ENCODE peak calls at places on chromosome 1, in seven cellular contexts. M is CD8-positive, alpha-beta T cell; W is coronary artery; U is tibial nerve; C is mesothelial cell of epicardium; B is brain microvascular endothelial cell; Z is uterus. R is an unnamed sample.

GRCh38 chr1:115912116-115912515 is 64.2 kb upstream of the SLC22A15 start:
- DNase-seq in C (no peak), W (no peak), U (no peak), B (no peak), M (no peak), Z (no peak), R (no peak)

GRCh38 chr1:207937204-207937603 is 26.3 kb upstream of the CD34 start:
- DNase-seq in Z (no peak), U (no peak), C (no peak), B (no peak), M (no peak), W (no peak), R (no peak)

GRCh38 chr1:152013664-152014237 is 20.1 kb upstream of the S100A10 start:
- DNase-seq in B (no peak), W (no peak), Z (no peak), M (peak; percentile 34), U (no peak), C (no peak), R (no peak)

GRCh38 chr1:108703939-108704338 is 8.8 kb upstream of the FNDC7 start:
- DNase-seq in Z (no peak), C (no peak), U (no peak), M (no peak), B (peak; percentile 32), W (no peak), R (no peak)

GRCh38 chr1:155160128-155160527 is 13.0 kb downstream of the KRTCAP2 start:
- DNase-seq in M (no peak), B (no peak), Z (no peak), U (no peak), W (peak; percentile 66), C (no peak), R (no peak)

GRCh38 chr1:226939439-226940028 is 560 bp upstream of the COQ8A start:
- DNase-seq in U (peak; percentile 44), W (peak; percentile 86), C (no peak), B (no peak), Z (peak; percentile 68), M (peak; percentile 74), R (no peak)

GRCh38 chr1:77655431-77655974 is 27.0 kb downstream of the ZZZ3 start:
- DNase-seq in Z (no peak), B (no peak), W (no peak), M (no peak), U (no peak), C (no peak), R (no peak)

GRCh38 chr1:92411511-92411910 is 75.2 kb downstream of the GFI1 start:
- DNase-seq in B (peak; percentile 53), U (no peak), C (no peak), M (no peak), W (no peak), Z (no peak), R (peak; percentile 13)

GRCh38 chr1:192067360-192067759 is 90.9 kb upstream of the RGS18 start:
- DNase-seq in C (no peak), Z (no peak), U (no peak), M (no peak), W (no peak), B (no peak), R (no peak)

GRCh38 chr1:156596426-156596825 is 4.8 kb downstream of the NAXE start:
- DNase-seq in U (no peak), B (no peak), W (no peak), M (no peak), C (no peak), Z (no peak), R (no peak)

GRCh38 chr1:212485895-212486590 is 53.3 kb downstream of the NENF start:
- DNase-seq in M (no peak), Z (no peak), B (peak; percentile 100), U (peak; percentile 38), W (no peak), C (no peak), R (peak; percentile 63)

GRCh38 chr1:91059157-91059556 is 37.3 kb upstream of the ZNF644 start:
- DNase-seq in B (no peak), M (no peak), C (no peak), U (no peak), W (no peak), Z (no peak), R (no peak)

GRCh38 chr1:8026976-8027747 is 1.1 kb upstream of the ERRFI1 start:
- DNase-seq in C (no peak), W (peak; percentile 84), Z (peak; percentile 46), M (no peak), U (no peak), B (peak; percentile 73), R (no peak)

GRCh38 chr1:149848340-149848771 is 51.0 kb upstream of the BOLA1 start:
- DNase-seq in C (no peak), M (no peak), B (no peak), U (peak; percentile 2), W (no peak), Z (no peak), R (no peak)

GRCh38 chr1:11156441-11156840 is 32.7 kb upstream of the ANGPTL7 start:
- DNase-seq in Z (no peak), M (no peak), U (no peak), B (no peak), C (no peak), W (no peak), R (no peak)

GRCh38 chr1:99697570-99697969 is 51.7 kb downstream of the PALMD start:
- DNase-seq in U (no peak), C (no peak), Z (no peak), W (no peak), M (no peak), B (no peak), R (no peak)

GRCh38 chr1:67711850-67712202 is 26.8 kb downstream of the GADD45A start:
- DNase-seq in B (no peak), M (no peak), U (no peak), Z (no peak), C (no peak), W (no peak), R (no peak)

GRCh38 chr1:176165573-176165972 is 41.5 kb downstream of the COP1 start:
- DNase-seq in M (no peak), Z (no peak), C (no peak), U (no peak), W (no peak), B (no peak), R (no peak)

DNA sequence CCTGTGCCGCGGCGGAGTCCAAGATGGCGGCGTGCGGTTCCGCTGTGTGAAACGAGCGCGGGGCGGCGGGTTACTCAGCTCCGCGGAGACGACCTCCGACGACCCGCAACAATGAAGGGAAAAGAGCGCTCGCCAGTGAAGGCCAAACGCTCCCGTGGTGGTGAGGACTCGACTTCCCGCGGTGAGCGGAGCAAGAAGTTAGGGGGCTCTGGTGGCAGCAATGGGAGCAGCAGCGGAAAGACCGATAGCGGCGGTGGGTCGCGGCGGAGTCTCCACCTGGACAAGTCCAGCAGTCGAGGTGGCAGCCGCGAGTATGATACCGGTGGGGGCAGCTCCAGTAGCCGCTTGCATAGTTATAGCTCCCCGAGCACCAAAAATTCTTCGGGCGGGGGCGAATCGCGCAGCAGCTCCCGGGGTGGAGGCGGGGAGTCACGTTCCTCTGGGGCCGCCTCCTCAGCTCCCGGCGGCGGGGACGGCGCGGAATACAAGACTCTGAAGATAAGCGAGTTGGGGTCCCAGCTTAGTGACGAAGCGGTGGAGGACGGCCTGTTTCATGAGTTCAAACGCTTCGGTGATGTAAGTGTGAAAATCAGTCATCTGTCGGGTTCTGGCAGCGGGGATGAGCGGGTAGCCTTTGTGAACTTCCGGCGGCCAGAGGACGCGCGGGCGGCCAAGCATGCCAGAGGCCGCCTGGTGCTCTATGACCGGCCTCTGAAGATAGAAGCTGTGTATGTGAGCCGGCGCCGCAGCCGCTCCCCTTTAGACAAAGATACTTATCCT is 440 bp downstream of the RBM15 start:
- DNase-seq in B (peak; percentile 40), U (peak; percentile 30), W (no peak), C (peak; percentile 45), M (peak; percentile 55), Z (no peak), R (no peak)
- TF ChIP-seq CTCF in B (peak; percentile 77), U (peak; percentile 81), W (no peak), C (peak; percentile 29), M (peak; percentile 26), Z (peak; percentile 32), R (peak; percentile 77)

DNA sequence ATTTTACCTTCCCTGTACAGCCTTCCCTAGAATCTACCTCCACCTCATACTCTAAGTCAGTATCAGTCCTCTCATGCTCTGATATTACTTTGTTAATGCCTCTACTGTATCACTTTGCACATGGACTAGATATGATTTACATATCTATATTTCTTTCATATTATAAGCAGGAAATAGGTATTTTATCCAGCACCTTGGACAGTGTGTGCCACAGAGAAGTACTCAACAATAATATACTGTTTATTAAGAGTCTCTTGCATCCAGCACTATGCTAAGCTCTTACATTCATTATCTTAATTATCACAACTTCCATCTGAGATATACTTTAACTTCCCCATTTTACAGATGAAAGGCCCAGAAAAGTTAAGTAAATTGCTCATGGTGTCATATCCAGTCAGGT is 247.9 kb upstream of the DAB1 start:
- DNase-seq in Z (no peak), W (no peak), B (no peak), C (no peak), U (no peak), M (no peak), R (no peak)
- TF ChIP-seq CTCF in Z (no peak), W (no peak), B (no peak), C (no peak), U (no peak), M (no peak), R (no peak)

GRCh38 chr1:202923533-202923932 is 3.5 kb downstream of the KLHL12 start:
- DNase-seq in U (no peak), M (no peak), C (no peak), W (no peak), B (no peak), Z (no peak), R (no peak)

GRCh38 chr1:202932476-202932875 is 5.4 kb upstream of the KLHL12 start:
- DNase-seq in B (no peak), C (no peak), Z (no peak), M (no peak), U (no peak), W (no peak), R (no peak)

DNA sequence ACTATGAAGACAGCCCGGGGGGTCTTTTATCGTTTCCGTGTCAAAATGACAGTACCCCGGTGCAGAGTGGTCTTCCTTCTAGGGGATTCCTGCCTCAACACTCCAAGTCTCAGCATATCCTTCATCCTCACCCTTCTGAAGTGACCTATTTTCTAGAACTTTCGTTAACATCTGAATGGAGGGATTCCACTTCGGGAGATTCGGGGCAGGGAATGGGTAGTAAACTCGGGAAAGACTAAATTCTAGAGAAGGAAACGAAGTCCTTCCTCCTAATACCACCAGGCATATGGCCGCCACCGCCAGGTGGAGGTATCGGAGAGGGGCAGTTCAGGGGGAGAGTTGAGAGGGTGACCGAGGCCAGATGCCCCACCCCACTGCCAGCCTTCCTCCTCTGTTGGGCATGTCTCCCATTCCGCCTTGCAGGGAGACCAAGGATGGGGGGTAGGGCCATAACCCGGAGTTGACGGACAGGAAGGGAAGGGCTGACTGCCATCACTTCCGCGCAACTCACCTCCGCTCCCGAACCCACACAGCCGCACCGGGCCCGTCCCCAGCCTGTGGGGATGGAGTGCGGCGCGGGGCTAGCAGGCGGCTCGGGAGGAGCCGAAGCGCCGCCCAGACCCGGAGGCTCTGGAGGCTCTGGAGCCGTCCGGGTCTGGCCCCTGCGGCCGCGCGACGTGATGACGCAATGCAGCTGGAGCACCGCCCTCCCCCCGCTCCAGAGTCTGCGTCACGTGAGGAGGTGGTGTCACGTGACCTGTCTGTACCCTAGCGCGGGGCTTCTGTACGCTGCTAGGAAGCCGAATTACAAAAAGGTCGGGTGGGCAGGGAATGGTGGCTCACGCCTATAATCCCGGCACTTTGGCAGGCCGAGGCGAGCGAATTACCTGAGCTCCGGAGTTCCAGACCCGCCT is at the start of gene KLHL12:
- DNase-seq in Z (peak; percentile 97), W (peak; percentile 94), M (peak; percentile 96), U (peak; percentile 97), B (peak; percentile 94), C (peak; percentile 98), R (peak; percentile 66)
- TF ChIP-seq CTCF in Z (peak; percentile 52), W (peak; percentile 54), M (peak; percentile 87), U (peak; percentile 79), B (peak; percentile 73), C (peak; percentile 50), R (peak; percentile 65)

GRCh38 chr1:16244650-16245285 is 7.8 kb upstream of the CPLANE2 start:
- DNase-seq in U (no peak), W (no peak), M (no peak), Z (no peak), B (no peak), C (no peak), R (no peak)
- TF ChIP-seq CTCF in U (peak; percentile 5), W (no peak), M (no peak), Z (no peak), B (no peak), C (no peak), R (no peak)